ENCODE peak calls at places on chromosomes 12 and 14, in four cellular contexts. Z is K562, H is A549, M is astrocyte. T is an unnamed sample.

GRCh38 chr14:40623641-40624040 is 983.0 kb upstream of the LRFN5 start:
- DNase-seq in H (no peak), Z (no peak), M (no peak), T (no peak)

GRCh38 chr12:51217133-51217967 is 512 bp downstream of the POU6F1 start:
- DNase-seq in M (no peak), Z (peak), H (peak), T (peak)

GRCh38 chr14:93923586-93923985 is 3.6 kb upstream of the FAM181A start:
- DNase-seq in H (no peak), Z (no peak), M (no peak), T (no peak)

GRCh38 chr12:110768960-110769359 is 26.3 kb upstream of the PPP1CC start:
- DNase-seq in Z (no peak), H (no peak), M (no peak), T (no peak)

GRCh38 chr12:132163041-132163910 is 19.0 kb downstream of the NOC4L start:
- DNase-seq in Z (no peak), M (no peak), H (no peak), T (no peak)

GRCh38 chr14:66709292-66709691 is 201.3 kb downstream of the GPHN start:
- DNase-seq in H (no peak), M (peak), Z (no peak), T (no peak)

GRCh38 chr14:45089813-45090212 is 5.9 kb downstream of the PRPF39 start:
- DNase-seq in M (peak), Z (no peak), H (no peak), T (no peak)

GRCh38 chr12:115791331-115791730 is 486.2 kb downstream of the MED13L start:
- DNase-seq in Z (no peak), H (no peak), M (no peak), T (no peak)

GRCh38 chr12:67650528-67651379 is 2.2 kb downstream of the DYRK2 start:
- DNase-seq in Z (no peak), H (peak), M (no peak), T (no peak)

GRCh38 chr14:61451491-61451890 is 130.1 kb downstream of the PRKCH start:
- DNase-seq in Z (no peak), H (no peak), M (no peak), T (no peak)

GRCh38 chr12:20188930-20189653 is 179.2 kb upstream of the PDE3A start:
- DNase-seq in Z (no peak), M (no peak), H (no peak), T (no peak)

GRCh38 chr12:50922820-50923219 is 29.5 kb upstream of the HIGD1C start:
- DNase-seq in H (no peak), M (no peak), Z (no peak), T (peak)

GRCh38 chr12:64773386-64773785 is 14.2 kb upstream of the GNS start:
- DNase-seq in Z (no peak), H (no peak), M (no peak), T (no peak)

GRCh38 chr12:131986847-131987398 is 37.2 kb downstream of the EP400 start:
- DNase-seq in Z (peak), H (no peak), M (no peak), T (no peak)

GRCh38 chr14:90140956-90141316 is 79.1 kb downstream of the KCNK13 start:
- DNase-seq in Z (no peak), M (peak), H (peak), T (no peak)

GRCh38 chr12:122942609-122943008 is 23.7 kb downstream of the ABCB9 start:
- DNase-seq in M (no peak), Z (no peak), H (no peak), T (no peak)

GRCh38 chr12:89476889-89477288 is 47.7 kb downstream of the GALNT4 start:
- DNase-seq in M (no peak), H (no peak), Z (no peak), T (no peak)

GRCh38 chr12:89479982-89480381 is 44.6 kb downstream of the GALNT4 start:
- DNase-seq in Z (no peak), H (no peak), M (no peak), T (no peak)

GRCh38 chr12:89475203-89475990 is 49.2 kb downstream of the GALNT4 start:
- DNase-seq in H (no peak), M (no peak), Z (no peak), T (no peak)

GRCh38 chr12:89476232-89476631 is 48.4 kb downstream of the GALNT4 start:
- DNase-seq in Z (no peak), H (no peak), M (no peak), T (no peak)

DNA sequence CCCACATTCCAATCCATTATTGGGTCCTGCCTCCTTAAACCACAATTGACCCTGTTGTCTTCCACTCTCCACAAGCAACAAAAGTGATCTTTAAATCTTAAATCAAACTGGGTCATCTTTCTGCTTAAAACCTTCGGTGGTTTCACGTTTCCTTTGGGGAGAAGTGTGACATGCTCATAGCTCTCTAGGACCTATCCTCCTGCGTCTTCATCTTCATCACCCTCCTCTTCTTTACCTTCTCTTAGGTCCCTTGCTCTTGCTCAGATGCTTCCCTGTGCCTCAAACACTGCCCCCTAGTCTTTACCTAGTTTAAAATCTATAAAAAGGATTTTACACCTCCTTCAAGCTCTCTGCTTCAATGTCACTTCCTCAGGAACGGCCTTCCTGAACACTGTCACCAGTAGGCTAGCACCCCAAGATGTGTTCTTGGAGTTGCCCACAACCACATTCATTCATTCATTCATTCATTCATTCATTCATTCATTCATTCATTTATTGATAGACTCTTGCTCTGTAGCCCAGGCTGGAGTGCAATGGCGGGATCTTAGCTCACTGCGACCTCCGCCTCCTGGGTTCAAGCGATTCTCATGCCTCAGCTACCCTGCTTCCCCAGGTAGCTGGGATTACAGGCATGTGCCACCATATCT is 46.8 kb downstream of the GALNT4 start:
- DNase-seq in Z (no peak), M (no peak), H (no peak), T (no peak)
- H3K27ac ChIP-seq in Z (no peak), M (no peak), H (no peak), T (no peak)

GRCh38 chr12:34599530-34600513 is 577.5 kb downstream of the ALG10 start:
- DNase-seq in H (no peak), Z (peak), M (no peak), T (no peak)
- H3K4me3 ChIP-seq in H (no peak), Z (no peak), M (no peak), T (no peak)

DNA sequence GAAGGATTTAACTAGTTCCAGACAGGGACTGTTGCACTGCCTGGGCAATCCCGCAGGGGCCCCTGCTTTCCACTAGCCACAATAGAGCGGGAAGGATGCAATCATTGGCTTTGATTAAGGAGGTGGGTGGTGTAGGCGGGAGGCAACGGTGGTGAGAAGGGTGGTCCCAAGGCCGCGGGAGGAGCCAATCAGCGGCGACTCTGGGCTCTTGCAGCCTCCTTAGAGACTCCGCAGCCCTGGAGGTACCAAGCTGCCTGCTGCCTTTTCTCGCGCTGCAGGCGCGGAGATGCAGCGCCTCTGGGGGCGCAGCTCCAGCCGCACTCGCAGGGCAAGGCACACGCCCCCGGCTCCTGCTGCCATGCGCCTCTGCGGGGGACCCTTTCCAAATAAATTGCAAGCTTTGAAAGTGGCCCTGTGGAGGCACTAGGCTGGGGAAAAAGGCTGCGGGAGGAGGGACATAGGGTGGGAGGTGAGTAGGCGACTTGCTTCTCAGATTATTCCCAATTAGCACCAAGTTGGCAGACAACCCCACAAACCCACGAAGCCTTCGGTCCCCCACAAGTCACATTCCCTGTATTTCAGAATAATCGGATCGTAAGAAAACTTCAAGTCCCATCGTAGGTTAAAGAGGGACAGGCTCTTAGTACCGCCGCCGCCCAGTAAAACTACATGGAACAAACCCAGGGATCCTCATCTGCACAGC is 860 bp upstream of the KCNA1 start:
- DNase-seq in Z (no peak), H (no peak), M (peak), T (no peak)
- TF ChIP-seq CTCF in Z (no peak), H (no peak), M (peak), T (no peak)

DNA sequence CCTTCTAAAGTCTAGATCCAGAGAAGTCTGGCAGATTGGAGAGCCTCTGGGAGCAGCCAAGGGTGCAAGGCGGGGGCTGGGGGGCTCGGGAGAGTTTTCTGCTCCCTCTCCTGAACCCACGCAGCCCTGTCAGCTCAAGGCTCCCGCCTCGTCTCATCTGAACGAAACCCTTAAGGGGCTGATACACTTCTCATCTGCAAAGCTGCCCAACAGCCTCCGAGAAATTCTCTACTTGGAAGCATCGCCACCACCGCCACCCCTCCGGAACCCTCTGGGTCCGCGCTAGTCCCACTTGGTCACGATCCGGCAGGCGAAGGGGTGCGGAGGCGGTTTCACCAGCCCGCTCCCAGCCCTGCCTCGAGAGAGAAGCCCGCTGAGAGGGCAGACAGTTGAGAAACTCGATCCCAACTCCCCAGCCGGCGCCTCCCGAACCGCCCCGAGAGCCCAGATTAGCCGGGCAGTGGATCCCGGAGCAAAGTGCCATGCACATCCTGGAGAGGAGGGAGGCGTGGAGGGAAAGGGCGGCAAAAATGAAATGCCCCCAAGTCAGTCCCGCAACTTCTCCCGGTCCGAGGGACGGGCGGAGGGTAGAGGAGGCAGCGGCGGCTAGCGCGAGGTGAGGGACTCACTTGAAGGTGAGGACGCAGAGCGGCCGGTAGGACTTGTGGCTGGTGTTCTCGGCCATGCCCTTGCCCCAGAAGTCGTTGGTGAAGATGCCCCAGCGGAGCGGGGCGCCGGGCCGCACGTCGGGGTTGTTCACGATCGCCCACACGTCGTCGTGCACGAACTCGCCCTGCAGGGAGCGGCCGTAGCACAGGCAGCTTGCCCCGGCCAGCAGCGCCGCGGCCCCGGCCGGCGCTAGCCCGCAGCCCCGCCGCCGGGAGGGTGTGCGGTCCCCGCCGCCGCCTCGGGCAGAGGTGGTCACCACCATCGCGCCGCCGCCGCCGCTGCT is 645 bp downstream of the TMTC1 start:
- DNase-seq in Z (no peak), M (peak), H (no peak), T (peak)
- H3K27ac ChIP-seq in Z (no peak), M (no peak), H (peak), T (peak)

DNA sequence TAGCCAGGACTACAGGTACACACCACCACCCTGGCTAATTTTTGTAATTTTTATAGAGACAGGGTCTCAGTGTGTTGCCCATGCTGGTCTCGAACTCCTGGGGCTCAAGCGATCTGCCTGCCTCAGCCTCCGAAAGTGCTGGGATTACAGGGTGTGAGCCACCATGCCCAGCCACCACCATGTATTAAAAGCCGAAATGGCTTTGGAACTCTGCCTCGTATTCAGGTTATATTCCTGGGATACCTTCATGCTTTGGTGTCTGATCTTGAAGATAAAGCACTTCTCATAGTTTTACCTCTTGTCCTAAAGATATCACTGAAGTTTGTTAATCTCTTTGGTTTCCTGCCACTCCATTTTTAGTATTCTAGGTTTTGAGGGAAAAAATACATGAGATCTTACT is 47.2 kb downstream of the MYO1H start:
- DNase-seq in M (no peak), H (no peak), Z (no peak), T (no peak)
- H3K4me3 ChIP-seq in M (no peak), H (no peak), Z (no peak), T (no peak)

DNA sequence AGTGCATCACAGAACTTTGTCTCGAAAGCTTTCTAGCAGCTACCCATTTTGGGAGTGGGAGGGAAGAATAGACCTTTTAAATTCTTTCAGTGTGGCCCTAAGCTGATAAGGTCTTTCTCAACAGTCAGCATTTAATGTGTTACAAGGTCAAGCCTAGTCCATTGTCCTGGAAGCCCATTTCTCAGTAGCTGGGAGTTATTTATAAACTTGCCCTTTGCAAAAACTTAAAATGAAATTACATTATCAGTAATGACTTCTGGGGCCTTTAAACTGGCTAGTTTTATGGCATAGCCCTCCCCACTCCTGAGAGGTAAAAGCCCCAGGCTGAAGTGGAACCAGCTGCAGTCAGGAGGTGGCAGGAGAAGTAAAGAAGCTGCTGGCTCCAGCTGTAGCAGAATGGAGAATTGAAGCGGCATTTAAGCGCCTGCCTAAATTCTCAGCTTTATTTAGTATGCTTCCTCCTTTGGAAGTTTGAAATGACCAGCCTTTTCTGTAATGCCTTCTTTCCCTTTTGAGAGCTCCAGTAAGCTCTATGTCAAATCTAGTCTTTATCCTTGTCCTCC is 12.4 kb downstream of the COPZ1 start:
- DNase-seq in Z (peak), H (no peak), M (no peak), T (peak)
- TF ChIP-seq CTCF in Z (peak), H (no peak), M (no peak), T (peak)

GRCh38 chr12:94768398-94769039 is 118.2 kb upstream of the TMCC3 start:
- DNase-seq in Z (no peak), M (peak), H (no peak), T (no peak)
- H3K27ac ChIP-seq in Z (no peak), M (no peak), H (no peak), T (no peak)

DNA sequence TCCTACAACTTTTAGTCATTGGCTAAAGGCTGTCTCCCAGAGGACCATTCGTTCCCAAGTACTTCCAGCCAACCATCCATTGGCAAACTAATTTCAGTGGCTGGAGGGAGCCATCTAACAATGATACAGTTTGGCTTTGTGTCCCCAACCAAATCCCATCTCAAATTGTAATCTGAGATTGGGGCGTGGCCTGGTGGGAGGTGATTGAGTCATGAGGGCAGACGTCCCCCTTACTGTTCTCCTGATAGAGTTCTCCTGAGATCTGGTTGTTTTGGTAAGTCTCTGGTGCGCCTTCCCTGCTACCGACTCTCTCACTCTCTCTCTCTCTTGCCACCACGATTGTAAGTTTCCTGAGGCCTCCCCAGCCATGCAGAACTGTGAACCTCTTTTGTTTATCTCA is 99.7 kb upstream of the FUT8 start:
- DNase-seq in Z (no peak), M (no peak), H (no peak), T (no peak)
- H3K4me3 ChIP-seq in Z (no peak), M (no peak), H (no peak), T (no peak)

GRCh38 chr12:32134144-32134888 is 27.7 kb downstream of the BICD1 start:
- DNase-seq in M (peak), Z (no peak), H (no peak), T (no peak)
- TF ChIP-seq CTCF in M (peak), Z (no peak), H (no peak), T (no peak)

GRCh38 chr12:26748741-26749431 is 84.1 kb downstream of the ITPR2 start:
- DNase-seq in Z (no peak), M (peak), H (no peak), T (no peak)
- H3K27ac ChIP-seq in Z (no peak), M (peak), H (no peak), T (no peak)

T was measured in adrenal gland.